ENCODE peak calls at places on chromosomes 7 and 10, in five cellular contexts. N, R, V, S and C are unnamed samples.

GRCh38 chr7:6392712-6393666 is 54.8 kb downstream of the DAGLB start:
- DNase-seq in N (no peak), R (no peak), V (peak), S (peak), C (peak)

GRCh38 chr10:35347088-35347487 is 10.8 kb downstream of the CCNY start:
- DNase-seq in N (no peak), R (no peak), V (no peak), S (no peak), C (no peak)

GRCh38 chr7:16543456-16543855 is 16.8 kb downstream of the LRRC72 start:
- DNase-seq in N (no peak), R (no peak), V (no peak), S (no peak), C (no peak)

GRCh38 chr7:33108591-33108930 is 643 bp downstream of the RP9 start:
- DNase-seq in N (no peak), R (no peak), V (no peak), S (peak), C (no peak)

GRCh38 chr10:31083765-31084184 is 52.1 kb upstream of the ZNF438 start:
- DNase-seq in N (peak), R (peak), V (peak), S (peak), C (peak)

GRCh38 chr7:149355390-149356048 is 93.5 kb downstream of the ZNF783 start:
- DNase-seq in N (no peak), R (no peak), V (no peak), S (no peak), C (no peak)

GRCh38 chr10:127535802-127536515 is 13.2 kb upstream of the NPS start:
- DNase-seq in N (no peak), R (no peak), V (no peak), S (no peak), C (no peak)

GRCh38 chr10:33376476-33376875 is 42.0 kb upstream of the NRP1 start:
- DNase-seq in N (no peak), R (no peak), V (peak), S (no peak), C (no peak)

GRCh38 chr10:124696446-124697392 is 47.5 kb downstream of the FAM53B start:
- DNase-seq in N (no peak), R (no peak), V (no peak), S (peak), C (no peak)

GRCh38 chr7:122290476-122290875 is 14.1 kb downstream of the FEZF1 start:
- DNase-seq in N (no peak), R (no peak), V (no peak), S (no peak), C (no peak)

GRCh38 chr7:121344497-121344896 is 15.7 kb downstream of the WNT16 start:
- DNase-seq in N (no peak), R (no peak), V (no peak), S (no peak), C (no peak)

GRCh38 chr10:14798631-14799030 is 23.9 kb upstream of the FAM107B start:
- DNase-seq in N (no peak), R (no peak), V (no peak), S (no peak), C (peak)

GRCh38 chr7:44292876-44293560 is 32.4 kb downstream of the CAMK2B start:
- DNase-seq in N (no peak), R (no peak), V (no peak), S (no peak), C (no peak)

GRCh38 chr10:46520941-46521340 is 35.5 kb downstream of the GPRIN2 start:
- DNase-seq in N (no peak), R (no peak), V (peak), S (no peak), C (peak)

GRCh38 chr7:93938293-93938692 is 16.8 kb downstream of the GNG11 start:
- DNase-seq in N (no peak), R (no peak), V (no peak), S (no peak), C (no peak)

GRCh38 chr7:127769696-127770400 is 117.9 kb downstream of the SND1 start:
- DNase-seq in N (no peak), R (no peak), V (peak), S (no peak), C (peak)